ENCODE peak calls at places on chromosomes 6 and 20, in five cellular contexts. One of them, this sample, is unnamed.

GRCh38 chr6:75098709-75099108 is 107.1 kb downstream of the COL12A1 start:
- DNase-seq in iris pigment epithelial cell: peak
- DNase-seq in posterior vena cava: peak
- DNase-seq in ecto neural progenitor cell: no peak
- DNase-seq in hippocampal formation: peak
- DNase-seq in this sample: peak

GRCh38 chr20:35947489-35947888 is 6.8 kb downstream of the SCAND1 start:
- DNase-seq in iris pigment epithelial cell: peak
- DNase-seq in posterior vena cava: no peak
- DNase-seq in ecto neural progenitor cell: peak
- DNase-seq in hippocampal formation: peak
- DNase-seq in this sample: no peak

GRCh38 chr20:48219306-48219705 is 434.0 kb upstream of the SULF2 start:
- DNase-seq in iris pigment epithelial cell: no peak
- DNase-seq in posterior vena cava: no peak
- DNase-seq in ecto neural progenitor cell: no peak
- DNase-seq in hippocampal formation: no peak
- DNase-seq in this sample: no peak

GRCh38 chr6:117449549-117450439 is 24.1 kb upstream of the ROS1 start:
- DNase-seq in iris pigment epithelial cell: peak
- DNase-seq in posterior vena cava: no peak
- DNase-seq in ecto neural progenitor cell: peak
- DNase-seq in hippocampal formation: peak
- DNase-seq in this sample: no peak

GRCh38 chr6:161924516-161925116 is 650.8 kb upstream of the AGPAT4 start:
- DNase-seq in iris pigment epithelial cell: no peak
- DNase-seq in posterior vena cava: no peak
- DNase-seq in ecto neural progenitor cell: no peak
- DNase-seq in hippocampal formation: no peak
- DNase-seq in this sample: no peak

GRCh38 chr20:56171087-56172012 is 77.2 kb upstream of the MC3R start:
- DNase-seq in iris pigment epithelial cell: peak
- DNase-seq in posterior vena cava: no peak
- DNase-seq in ecto neural progenitor cell: no peak
- DNase-seq in hippocampal formation: no peak
- DNase-seq in this sample: no peak

GRCh38 chr6:159038914-159039884 is 5.6 kb downstream of the TAGAP start:
- DNase-seq in iris pigment epithelial cell: peak
- DNase-seq in posterior vena cava: no peak
- DNase-seq in ecto neural progenitor cell: no peak
- DNase-seq in hippocampal formation: no peak
- DNase-seq in this sample: no peak

GRCh38 chr6:56803594-56803993 is 151.3 kb upstream of the BEND6 start:
- DNase-seq in iris pigment epithelial cell: peak
- DNase-seq in posterior vena cava: no peak
- DNase-seq in ecto neural progenitor cell: no peak
- DNase-seq in hippocampal formation: no peak
- DNase-seq in this sample: no peak

GRCh38 chr20:57656252-57656820 is 36.1 kb upstream of the ZBP1 start:
- DNase-seq in iris pigment epithelial cell: no peak
- DNase-seq in posterior vena cava: peak
- DNase-seq in ecto neural progenitor cell: peak
- DNase-seq in hippocampal formation: no peak
- DNase-seq in this sample: peak

GRCh38 chr6:116175344-116175743 is 49.4 kb upstream of the COL10A1 start:
- DNase-seq in iris pigment epithelial cell: no peak
- DNase-seq in posterior vena cava: no peak
- DNase-seq in ecto neural progenitor cell: no peak
- DNase-seq in hippocampal formation: no peak
- DNase-seq in this sample: no peak

GRCh38 chr20:57851786-57852185 is 142.0 kb upstream of the PMEPA1 start:
- DNase-seq in iris pigment epithelial cell: no peak
- DNase-seq in posterior vena cava: no peak
- DNase-seq in ecto neural progenitor cell: no peak
- DNase-seq in hippocampal formation: no peak
- DNase-seq in this sample: no peak

GRCh38 chr6:3825331-3825831 is 23.8 kb upstream of the FAM50B start:
- DNase-seq in iris pigment epithelial cell: peak
- DNase-seq in posterior vena cava: peak
- DNase-seq in ecto neural progenitor cell: peak
- DNase-seq in hippocampal formation: peak
- DNase-seq in this sample: no peak

GRCh38 chr20:36070451-36070850 is 84.1 kb upstream of the EPB41L1 start:
- DNase-seq in iris pigment epithelial cell: no peak
- DNase-seq in posterior vena cava: no peak
- DNase-seq in ecto neural progenitor cell: peak
- DNase-seq in hippocampal formation: peak
- DNase-seq in this sample: no peak

GRCh38 chr6:128339635-128340436 is 180.6 kb downstream of the PTPRK start:
- DNase-seq in iris pigment epithelial cell: peak
- DNase-seq in posterior vena cava: no peak
- DNase-seq in ecto neural progenitor cell: no peak
- DNase-seq in hippocampal formation: no peak
- DNase-seq in this sample: no peak

GRCh38 chr20:23141450-23142161 is 55.5 kb upstream of the CD93 start:
- DNase-seq in iris pigment epithelial cell: no peak
- DNase-seq in posterior vena cava: no peak
- DNase-seq in ecto neural progenitor cell: no peak
- DNase-seq in hippocampal formation: no peak
- DNase-seq in this sample: no peak

GRCh38 chr20:24522452-24523330 is 53.3 kb downstream of the SYNDIG1 start:
- DNase-seq in iris pigment epithelial cell: peak
- DNase-seq in posterior vena cava: no peak
- DNase-seq in ecto neural progenitor cell: no peak
- DNase-seq in hippocampal formation: no peak
- DNase-seq in this sample: no peak

GRCh38 chr6:103983860-103984259 is 875.9 kb downstream of the HACE1 start:
- DNase-seq in iris pigment epithelial cell: no peak
- DNase-seq in posterior vena cava: no peak
- DNase-seq in ecto neural progenitor cell: no peak
- DNase-seq in hippocampal formation: no peak
- DNase-seq in this sample: no peak

GRCh38 chr20:34720266-34720665 is 16.1 kb downstream of the TP53INP2 start:
- DNase-seq in iris pigment epithelial cell: peak
- DNase-seq in posterior vena cava: no peak
- DNase-seq in ecto neural progenitor cell: no peak
- DNase-seq in hippocampal formation: no peak
- DNase-seq in this sample: no peak